ENCODE peak calls at places on chromosomes 4 and X, in five cellular contexts. One of them, this sample, is unnamed.

GRCh38 chrX:110241816-110242215 is 76.1 kb downstream of the AMMECR1 start:
- DNase-seq in mucosa of descending colon: peak; percentile 23
- DNase-seq in right atrium auricular region: no peak
- DNase-seq in colonic mucosa: peak; percentile 18
- DNase-seq in cardiac muscle cell: no peak
- DNase-seq in this sample: peak; percentile 48

GRCh38 chrX:115289465-115289864 is at the start of gene LUZP4:
- DNase-seq in mucosa of descending colon: no peak
- DNase-seq in right atrium auricular region: no peak
- DNase-seq in colonic mucosa: no peak
- DNase-seq in cardiac muscle cell: no peak
- DNase-seq in this sample: no peak

GRCh38 chr4:84917087-84917821 is 49.2 kb downstream of the WDFY3 start:
- DNase-seq in mucosa of descending colon: no peak
- DNase-seq in right atrium auricular region: no peak
- DNase-seq in colonic mucosa: no peak
- DNase-seq in cardiac muscle cell: no peak
- DNase-seq in this sample: peak; percentile 11

GRCh38 chrX:136228808-136229207 is 22.4 kb downstream of the MAP7D3 start:
- DNase-seq in mucosa of descending colon: no peak
- DNase-seq in right atrium auricular region: no peak
- DNase-seq in colonic mucosa: no peak
- DNase-seq in cardiac muscle cell: no peak
- DNase-seq in this sample: no peak

GRCh38 chr4:107631568-107631967 is 88.5 kb downstream of the PAPSS1 start:
- DNase-seq in mucosa of descending colon: no peak
- DNase-seq in right atrium auricular region: no peak
- DNase-seq in colonic mucosa: no peak
- DNase-seq in cardiac muscle cell: no peak
- DNase-seq in this sample: peak; percentile 47

GRCh38 chrX:151396042-151396826 is 772 bp upstream of the VMA21 start:
- DNase-seq in mucosa of descending colon: peak; percentile 20
- DNase-seq in right atrium auricular region: peak; percentile 62
- DNase-seq in colonic mucosa: no peak
- DNase-seq in cardiac muscle cell: no peak
- DNase-seq in this sample: no peak

GRCh38 chrX:45668686-45669443 is 468.2 kb upstream of the DIPK2B start:
- DNase-seq in mucosa of descending colon: peak; percentile 1
- DNase-seq in right atrium auricular region: no peak
- DNase-seq in colonic mucosa: no peak
- DNase-seq in cardiac muscle cell: no peak
- DNase-seq in this sample: peak; percentile 83

GRCh38 chrX:24646745-24647182 is 383 bp downstream of the PCYT1B start:
- DNase-seq in mucosa of descending colon: no peak
- DNase-seq in right atrium auricular region: no peak
- DNase-seq in colonic mucosa: no peak
- DNase-seq in cardiac muscle cell: peak; percentile 66
- DNase-seq in this sample: no peak

GRCh38 chrX:133151320-133151719 is 54.4 kb upstream of the USP26 start:
- DNase-seq in mucosa of descending colon: peak; percentile 39
- DNase-seq in right atrium auricular region: no peak
- DNase-seq in colonic mucosa: peak; percentile 51
- DNase-seq in cardiac muscle cell: no peak
- DNase-seq in this sample: peak; percentile 61

GRCh38 chrX:1093586-1094538 is 118.6 kb downstream of the CRLF2 start:
- DNase-seq in mucosa of descending colon: no peak
- DNase-seq in right atrium auricular region: no peak
- DNase-seq in colonic mucosa: no peak
- DNase-seq in cardiac muscle cell: no peak
- DNase-seq in this sample: no peak

GRCh38 chr4:52963976-52964375 is 101.9 kb downstream of the RASL11B start:
- DNase-seq in mucosa of descending colon: no peak
- DNase-seq in right atrium auricular region: no peak
- DNase-seq in colonic mucosa: no peak
- DNase-seq in cardiac muscle cell: no peak
- DNase-seq in this sample: no peak

GRCh38 chr4:165175879-165176278 is 31.5 kb upstream of the KLHL2 start:
- DNase-seq in mucosa of descending colon: no peak
- DNase-seq in right atrium auricular region: no peak
- DNase-seq in colonic mucosa: no peak
- DNase-seq in cardiac muscle cell: no peak
- DNase-seq in this sample: no peak

GRCh38 chr4:81604683-81605082 is 133.0 kb upstream of the RASGEF1B start:
- DNase-seq in mucosa of descending colon: no peak
- DNase-seq in right atrium auricular region: no peak
- DNase-seq in colonic mucosa: no peak
- DNase-seq in cardiac muscle cell: no peak
- DNase-seq in this sample: no peak

GRCh38 chr4:100849319-100849718 is 331.5 kb upstream of the EMCN start:
- DNase-seq in mucosa of descending colon: no peak
- DNase-seq in right atrium auricular region: no peak
- DNase-seq in colonic mucosa: no peak
- DNase-seq in cardiac muscle cell: peak; percentile 32
- DNase-seq in this sample: no peak

GRCh38 chrX:23898412-23898959 is 9.3 kb downstream of the APOO start:
- DNase-seq in mucosa of descending colon: no peak
- DNase-seq in right atrium auricular region: no peak
- DNase-seq in colonic mucosa: no peak
- DNase-seq in cardiac muscle cell: no peak
- DNase-seq in this sample: no peak

GRCh38 chrX:92232182-92232581 is 453.0 kb downstream of the PCDH11X start:
- DNase-seq in mucosa of descending colon: no peak
- DNase-seq in right atrium auricular region: no peak
- DNase-seq in colonic mucosa: no peak
- DNase-seq in cardiac muscle cell: peak; percentile 44
- DNase-seq in this sample: no peak

GRCh38 chrX:134526399-134526798 is 66.4 kb downstream of the HPRT1 start:
- DNase-seq in mucosa of descending colon: no peak
- DNase-seq in right atrium auricular region: no peak
- DNase-seq in colonic mucosa: no peak
- DNase-seq in cardiac muscle cell: no peak
- DNase-seq in this sample: no peak

GRCh38 chrX:71534773-71535544 is 2.1 kb downstream of the OGT start:
- DNase-seq in mucosa of descending colon: no peak
- DNase-seq in right atrium auricular region: no peak
- DNase-seq in colonic mucosa: no peak
- DNase-seq in cardiac muscle cell: no peak
- DNase-seq in this sample: no peak

GRCh38 chr4:2964077-2964471 is 703 bp downstream of the GRK4 start:
- DNase-seq in mucosa of descending colon: no peak
- DNase-seq in right atrium auricular region: no peak
- DNase-seq in colonic mucosa: no peak
- DNase-seq in cardiac muscle cell: no peak
- DNase-seq in this sample: no peak

GRCh38 chrX:46211079-46211478 is 334.1 kb downstream of the ZNF674 start:
- DNase-seq in mucosa of descending colon: no peak
- DNase-seq in right atrium auricular region: no peak
- DNase-seq in colonic mucosa: no peak
- DNase-seq in cardiac muscle cell: no peak
- DNase-seq in this sample: no peak

GRCh38 chrX:115023139-115023538 is 5.7 kb upstream of the IL13RA2 start:
- DNase-seq in mucosa of descending colon: peak; percentile 20
- DNase-seq in right atrium auricular region: no peak
- DNase-seq in colonic mucosa: no peak
- DNase-seq in cardiac muscle cell: no peak
- DNase-seq in this sample: peak; percentile 43

GRCh38 chrX:154097003-154097596 is 417 bp downstream of the MECP2 start:
- DNase-seq in mucosa of descending colon: peak; percentile 62
- DNase-seq in right atrium auricular region: no peak
- DNase-seq in colonic mucosa: peak; percentile 60
- DNase-seq in cardiac muscle cell: peak; percentile 85
- DNase-seq in this sample: peak; percentile 65

GRCh38 chrX:52983526-52983925 is 25.2 kb upstream of the FAM156A start:
- DNase-seq in mucosa of descending colon: no peak
- DNase-seq in right atrium auricular region: no peak
- DNase-seq in colonic mucosa: no peak
- DNase-seq in cardiac muscle cell: no peak
- DNase-seq in this sample: no peak

DNA sequence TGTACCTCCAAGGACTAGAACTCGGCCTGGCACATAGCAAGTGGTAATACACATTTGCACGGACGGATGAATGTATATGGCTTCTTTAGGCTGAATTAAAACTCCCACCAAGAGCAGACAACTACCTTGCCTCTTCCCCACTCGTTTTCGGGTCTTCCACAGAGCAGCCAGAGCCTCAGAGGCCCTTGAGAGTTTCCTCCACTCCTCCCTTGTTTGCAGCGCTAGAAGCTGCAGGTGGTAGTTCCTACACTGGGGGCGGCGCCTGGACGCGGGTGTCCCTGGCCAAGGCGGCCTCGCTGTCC is 10.2 kb upstream of the INTU start:
- DNase-seq in mucosa of descending colon: no peak
- DNase-seq in right atrium auricular region: no peak
- DNase-seq in colonic mucosa: no peak
- DNase-seq in cardiac muscle cell: no peak
- DNase-seq in this sample: no peak
- H3K4me3 ChIP-seq in mucosa of descending colon: no peak overlapping the region
- H3K4me3 ChIP-seq in right atrium auricular region: peak overlapping the region; percentile 58
- H3K4me3 ChIP-seq in colonic mucosa: peak overlapping the region; percentile 45
- H3K4me3 ChIP-seq in cardiac muscle cell: peak overlapping the region; percentile 32
- H3K4me3 ChIP-seq in this sample: peak overlapping the region; percentile 51

DNA sequence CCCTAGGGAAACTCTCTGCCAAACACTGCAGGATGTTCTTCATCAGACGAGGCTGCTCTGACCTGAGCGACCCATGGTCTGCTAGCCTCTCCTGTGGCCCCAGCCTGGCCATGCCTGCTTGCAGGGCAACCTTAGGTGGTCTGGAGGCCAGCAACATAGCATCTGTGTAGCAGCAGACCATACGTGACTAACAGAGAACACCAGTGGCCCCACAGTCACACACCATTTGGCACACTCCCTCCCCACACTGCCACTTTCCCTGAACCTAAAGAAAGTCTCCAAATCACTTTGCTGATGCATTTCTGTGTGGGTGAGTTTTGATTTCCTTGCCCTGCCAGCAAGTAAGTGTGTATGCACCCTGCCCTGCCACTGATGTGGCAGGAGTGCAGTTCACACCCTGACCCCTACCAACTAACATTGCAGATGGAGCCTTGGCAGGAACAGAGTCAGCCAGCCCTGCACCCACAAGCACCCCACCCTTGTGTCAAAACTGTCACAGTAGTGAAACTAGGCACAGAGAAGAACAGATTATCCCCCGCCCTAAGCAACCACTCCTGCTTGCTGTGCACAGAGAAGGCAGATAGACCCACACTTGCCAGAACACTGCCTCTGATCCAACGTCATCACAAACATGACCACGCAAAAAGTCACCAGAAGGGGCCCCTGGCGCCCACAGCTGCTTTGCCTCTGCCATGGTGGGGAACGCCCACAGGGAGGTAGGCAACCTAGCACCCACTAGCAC is 249.1 kb downstream of the SPIN4 start:
- DNase-seq in mucosa of descending colon: no peak
- DNase-seq in right atrium auricular region: no peak
- DNase-seq in colonic mucosa: no peak
- DNase-seq in cardiac muscle cell: no peak
- DNase-seq in this sample: no peak
- H3K9me3 ChIP-seq in mucosa of descending colon: peaks cover 18% of the 10 kb centered on the region
- H3K9me3 ChIP-seq in right atrium auricular region: peaks cover 11% of the 10 kb centered on the region
- H3K9me3 ChIP-seq in colonic mucosa: no peaks in the 10 kb centered on the region
- H3K9me3 ChIP-seq in cardiac muscle cell: no peaks in the 10 kb centered on the region
- H3K9me3 ChIP-seq in this sample: no peaks in the 10 kb centered on the region

GRCh38 chr4:184406915-184407314 is 67.4 kb downstream of the IRF2 start:
- DNase-seq in mucosa of descending colon: peak; percentile 73
- DNase-seq in right atrium auricular region: no peak
- DNase-seq in colonic mucosa: peak; percentile 76
- DNase-seq in cardiac muscle cell: no peak
- DNase-seq in this sample: no peak
- H3K36me3 ChIP-seq in mucosa of descending colon: no peaks in the 10 kb centered on the region
- H3K36me3 ChIP-seq in right atrium auricular region: peaks cover 42% of the 10 kb centered on the region
- H3K36me3 ChIP-seq in colonic mucosa: peaks cover 7% of the 10 kb centered on the region
- H3K36me3 ChIP-seq in cardiac muscle cell: no peaks in the 10 kb centered on the region
- H3K36me3 ChIP-seq in this sample: no peaks in the 10 kb centered on the region

DNA sequence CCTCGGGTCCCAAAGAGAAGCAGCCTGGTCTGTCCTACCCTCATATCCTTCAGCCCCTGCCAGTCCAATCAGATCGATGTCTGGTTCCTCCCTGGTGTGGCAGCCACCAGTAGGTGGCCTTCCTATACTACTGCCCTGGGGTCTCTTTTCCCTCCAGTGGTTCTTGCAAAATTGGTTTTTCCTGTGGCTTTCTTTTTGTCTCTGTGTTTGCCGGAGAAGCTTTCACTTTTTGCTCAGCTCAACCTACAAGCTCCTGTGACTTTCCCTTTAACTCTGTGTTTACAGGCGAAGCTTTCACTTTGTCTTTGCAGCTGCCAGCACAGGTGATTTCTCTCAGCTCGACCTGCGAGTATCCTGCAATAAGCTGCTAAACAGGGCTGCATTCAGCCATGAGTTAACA is 46.8 kb downstream of the UGT2A3 start:
- DNase-seq in mucosa of descending colon: peak; percentile 59
- DNase-seq in right atrium auricular region: no peak
- DNase-seq in colonic mucosa: peak; percentile 46
- DNase-seq in cardiac muscle cell: no peak
- DNase-seq in this sample: no peak
- H3K4me3 ChIP-seq in mucosa of descending colon: no peak overlapping the region
- H3K4me3 ChIP-seq in right atrium auricular region: no peak overlapping the region
- H3K4me3 ChIP-seq in colonic mucosa: peak overlapping the region; percentile 10
- H3K4me3 ChIP-seq in cardiac muscle cell: no peak overlapping the region
- H3K4me3 ChIP-seq in this sample: no peak overlapping the region

GRCh38 chrX:40546870-40547269 is 33.9 kb upstream of the ATP6AP2 start:
- DNase-seq in mucosa of descending colon: no peak
- DNase-seq in right atrium auricular region: no peak
- DNase-seq in colonic mucosa: no peak
- DNase-seq in cardiac muscle cell: no peak
- DNase-seq in this sample: no peak

GRCh38 chrX:40550069-40550468 is 30.7 kb upstream of the ATP6AP2 start:
- DNase-seq in mucosa of descending colon: no peak
- DNase-seq in right atrium auricular region: no peak
- DNase-seq in colonic mucosa: no peak
- DNase-seq in cardiac muscle cell: no peak
- DNase-seq in this sample: peak; percentile 8

GRCh38 chrX:40558590-40558989 is 22.2 kb upstream of the ATP6AP2 start:
- DNase-seq in mucosa of descending colon: no peak
- DNase-seq in right atrium auricular region: no peak
- DNase-seq in colonic mucosa: no peak
- DNase-seq in cardiac muscle cell: no peak
- DNase-seq in this sample: no peak

DNA sequence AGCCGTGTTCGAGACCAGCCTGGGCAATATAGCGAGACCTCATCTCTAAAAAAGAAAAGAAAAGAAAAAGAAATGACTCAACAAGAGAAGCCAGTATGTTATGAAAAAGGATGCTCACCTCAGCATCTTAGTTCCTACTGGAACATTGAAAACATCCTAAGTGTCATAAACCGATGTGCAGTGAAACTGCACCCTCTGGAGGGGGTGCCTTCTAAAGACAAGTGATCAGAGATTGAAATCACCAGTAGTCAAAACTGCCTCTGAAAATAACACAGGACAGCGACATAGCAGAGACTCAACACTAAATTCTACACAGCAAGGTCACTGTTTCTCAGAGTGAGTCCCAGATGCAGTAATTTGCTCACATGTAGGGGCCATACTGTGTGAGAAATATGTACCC is 28.0 kb upstream of the ATP6AP2 start:
- DNase-seq in mucosa of descending colon: no peak
- DNase-seq in right atrium auricular region: no peak
- DNase-seq in colonic mucosa: no peak
- DNase-seq in cardiac muscle cell: no peak
- DNase-seq in this sample: no peak
- H3K9me3 ChIP-seq in mucosa of descending colon: no peaks in the 10 kb centered on the region
- H3K9me3 ChIP-seq in right atrium auricular region: no peaks in the 10 kb centered on the region
- H3K9me3 ChIP-seq in colonic mucosa: no peaks in the 10 kb centered on the region
- H3K9me3 ChIP-seq in cardiac muscle cell: no peaks in the 10 kb centered on the region
- H3K9me3 ChIP-seq in this sample: no peaks in the 10 kb centered on the region